ENCODE peak calls at places on chromosomes 11 and 22, in five cellular contexts. One of them, this sample, is unnamed.

GRCh38 chr11:2389344-2390026 is 11.1 kb upstream of the TSSC4 start:
- DNase-seq in AG09319: no peak
- DNase-seq in GM20000: no peak
- DNase-seq in transverse colon: no peak
- DNase-seq in colonic mucosa: no peak
- DNase-seq in this sample: no peak

GRCh38 chr22:46576556-46577351 is 39.3 kb upstream of the CELSR1 start:
- DNase-seq in AG09319: no peak
- DNase-seq in GM20000: peak; percentile 96
- DNase-seq in transverse colon: peak; percentile 66
- DNase-seq in colonic mucosa: no peak
- DNase-seq in this sample: no peak

GRCh38 chr11:109939176-109939810 is 153.9 kb upstream of the ZC3H12C start:
- DNase-seq in AG09319: peak; percentile 46
- DNase-seq in GM20000: peak; percentile 36
- DNase-seq in transverse colon: peak; percentile 11
- DNase-seq in colonic mucosa: peak; percentile 23
- DNase-seq in this sample: no peak

GRCh38 chr11:67442504-67443398 is 525 bp downstream of the CORO1B start:
- DNase-seq in AG09319: no peak
- DNase-seq in GM20000: no peak
- DNase-seq in transverse colon: no peak
- DNase-seq in colonic mucosa: no peak
- DNase-seq in this sample: no peak

GRCh38 chr22:30559889-30560288 is 13.3 kb upstream of the SEC14L6 start:
- DNase-seq in AG09319: no peak
- DNase-seq in GM20000: no peak
- DNase-seq in transverse colon: no peak
- DNase-seq in colonic mucosa: no peak
- DNase-seq in this sample: no peak

GRCh38 chr11:116836648-116837023 is 786 bp downstream of the APOA1 start:
- DNase-seq in AG09319: no peak
- DNase-seq in GM20000: no peak
- DNase-seq in transverse colon: no peak
- DNase-seq in colonic mucosa: no peak
- DNase-seq in this sample: no peak

GRCh38 chr11:64767344-64768299 is 7.8 kb upstream of the PYGM start:
- DNase-seq in AG09319: no peak
- DNase-seq in GM20000: peak; percentile 64
- DNase-seq in transverse colon: peak; percentile 77
- DNase-seq in colonic mucosa: peak; percentile 76
- DNase-seq in this sample: peak; percentile 86

GRCh38 chr22:45159652-45160462 is 3.9 kb upstream of the NUP50 start:
- DNase-seq in AG09319: no peak
- DNase-seq in GM20000: no peak
- DNase-seq in transverse colon: peak; percentile 33
- DNase-seq in colonic mucosa: peak; percentile 49
- DNase-seq in this sample: no peak

GRCh38 chr11:127042445-127042844 is 41.9 kb upstream of the KIRREL3 start:
- DNase-seq in AG09319: no peak
- DNase-seq in GM20000: no peak
- DNase-seq in transverse colon: no peak
- DNase-seq in colonic mucosa: no peak
- DNase-seq in this sample: no peak

GRCh38 chr22:39039306-39040126 is 1.1 kb upstream of the APOBEC3F start:
- DNase-seq in AG09319: no peak
- DNase-seq in GM20000: no peak
- DNase-seq in transverse colon: no peak
- DNase-seq in colonic mucosa: no peak
- DNase-seq in this sample: no peak

GRCh38 chr11:74278721-74279148 is 32.7 kb downstream of the P4HA3 start:
- DNase-seq in AG09319: peak; percentile 80
- DNase-seq in GM20000: no peak
- DNase-seq in transverse colon: peak; percentile 42
- DNase-seq in colonic mucosa: no peak
- DNase-seq in this sample: no peak

GRCh38 chr22:29478326-29479276 is 1.4 kb upstream of the NEFH start:
- DNase-seq in AG09319: no peak
- DNase-seq in GM20000: no peak
- DNase-seq in transverse colon: no peak
- DNase-seq in colonic mucosa: no peak
- DNase-seq in this sample: peak; percentile 32

GRCh38 chr11:65964906-65965305 is 3.4 kb downstream of the SART1 start:
- DNase-seq in AG09319: no peak
- DNase-seq in GM20000: no peak
- DNase-seq in transverse colon: no peak
- DNase-seq in colonic mucosa: no peak
- DNase-seq in this sample: no peak

GRCh38 chr11:65965986-65966762 is 4.6 kb downstream of the SART1 start:
- DNase-seq in AG09319: no peak
- DNase-seq in GM20000: no peak
- DNase-seq in transverse colon: no peak
- DNase-seq in colonic mucosa: no peak
- DNase-seq in this sample: no peak

GRCh38 chr11:65972116-65972515 is 10.6 kb downstream of the SART1 start:
- DNase-seq in AG09319: no peak
- DNase-seq in GM20000: no peak
- DNase-seq in transverse colon: no peak
- DNase-seq in colonic mucosa: no peak
- DNase-seq in this sample: no peak

GRCh38 chr11:65967329-65967934 is 5.9 kb downstream of the SART1 start:
- DNase-seq in AG09319: no peak
- DNase-seq in GM20000: no peak
- DNase-seq in transverse colon: no peak
- DNase-seq in colonic mucosa: no peak
- DNase-seq in this sample: no peak

GRCh38 chr11:65968600-65969482 is 7.3 kb downstream of the SART1 start:
- DNase-seq in AG09319: no peak
- DNase-seq in GM20000: no peak
- DNase-seq in transverse colon: no peak
- DNase-seq in colonic mucosa: no peak
- DNase-seq in this sample: no peak
- TF ChIP-seq CTCF in AG09319: no peak
- TF ChIP-seq CTCF in GM20000: no peak
- TF ChIP-seq CTCF in transverse colon: no peak
- TF ChIP-seq CTCF in colonic mucosa: no peak
- TF ChIP-seq CTCF in this sample: no peak

GRCh38 chr11:128195756-128196155 is 391.6 kb downstream of the ETS1 start:
- DNase-seq in AG09319: no peak
- DNase-seq in GM20000: no peak
- DNase-seq in transverse colon: no peak
- DNase-seq in colonic mucosa: no peak
- DNase-seq in this sample: no peak

GRCh38 chr11:128196235-128196634 is 391.1 kb downstream of the ETS1 start:
- DNase-seq in AG09319: no peak
- DNase-seq in GM20000: no peak
- DNase-seq in transverse colon: no peak
- DNase-seq in colonic mucosa: no peak
- DNase-seq in this sample: no peak

GRCh38 chr11:128194226-128194625 is 393.1 kb downstream of the ETS1 start:
- DNase-seq in AG09319: peak; percentile 39
- DNase-seq in GM20000: no peak
- DNase-seq in transverse colon: no peak
- DNase-seq in colonic mucosa: no peak
- DNase-seq in this sample: no peak

GRCh38 chr11:128193633-128194032 is 393.7 kb downstream of the ETS1 start:
- DNase-seq in AG09319: no peak
- DNase-seq in GM20000: no peak
- DNase-seq in transverse colon: no peak
- DNase-seq in colonic mucosa: no peak
- DNase-seq in this sample: no peak

DNA sequence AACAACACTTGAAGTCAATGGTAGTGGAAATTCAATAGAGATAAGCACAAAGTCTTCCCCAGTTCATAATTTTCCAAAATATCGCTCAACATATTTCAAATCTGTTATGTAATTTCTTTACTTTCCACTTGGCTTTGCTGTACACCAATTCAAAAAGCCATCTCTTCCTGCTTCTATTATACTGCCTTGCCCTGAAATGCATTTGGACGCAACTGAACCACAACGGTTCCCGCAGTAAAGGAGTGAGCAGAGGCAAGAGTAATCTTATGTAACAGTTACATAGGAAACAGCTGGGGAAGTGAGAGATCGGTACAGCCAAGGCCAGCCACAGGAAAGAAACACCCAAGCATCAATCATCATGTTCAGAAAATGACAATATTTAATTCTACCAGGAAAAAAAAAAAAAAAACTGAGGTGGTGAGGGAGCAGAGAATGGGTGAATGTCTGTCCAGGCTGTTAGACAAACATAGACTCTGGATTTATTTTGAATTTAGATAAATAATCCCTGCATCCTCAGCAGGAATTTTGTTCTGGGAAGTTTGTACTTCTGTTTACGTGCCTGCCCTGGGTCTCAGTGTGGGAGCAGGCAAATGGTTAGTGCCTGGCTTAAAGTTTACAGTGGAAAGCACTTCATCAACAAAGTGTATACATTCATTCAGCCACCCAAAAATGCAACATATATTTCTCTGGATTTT is 392.2 kb downstream of the ETS1 start:
- DNase-seq in AG09319: no peak
- DNase-seq in GM20000: no peak
- DNase-seq in transverse colon: no peak
- DNase-seq in colonic mucosa: no peak
- DNase-seq in this sample: no peak
- TF ChIP-seq CTCF in AG09319: no peak
- TF ChIP-seq CTCF in GM20000: no peak
- TF ChIP-seq CTCF in transverse colon: no peak
- TF ChIP-seq CTCF in colonic mucosa: no peak
- TF ChIP-seq CTCF in this sample: no peak

GRCh38 chr11:134578807-134579708 is 167.0 kb upstream of the B3GAT1 start:
- DNase-seq in AG09319: no peak
- DNase-seq in GM20000: no peak
- DNase-seq in transverse colon: peak; percentile 35
- DNase-seq in colonic mucosa: no peak
- DNase-seq in this sample: no peak
- TF ChIP-seq CTCF in AG09319: no peak
- TF ChIP-seq CTCF in GM20000: no peak
- TF ChIP-seq CTCF in transverse colon: peak; percentile 21
- TF ChIP-seq CTCF in colonic mucosa: peak; percentile 24
- TF ChIP-seq CTCF in this sample: peak; percentile 42

GRCh38 chr11:119572481-119573424 is 149.8 kb upstream of the THY1 start:
- DNase-seq in AG09319: no peak
- DNase-seq in GM20000: no peak
- DNase-seq in transverse colon: no peak
- DNase-seq in colonic mucosa: no peak
- DNase-seq in this sample: no peak
- TF ChIP-seq CTCF in AG09319: no peak
- TF ChIP-seq CTCF in GM20000: no peak
- TF ChIP-seq CTCF in transverse colon: no peak
- TF ChIP-seq CTCF in colonic mucosa: no peak
- TF ChIP-seq CTCF in this sample: no peak

This sample was measured in neural crest cell.